ENCODE peak calls at places on chromosomes 16 and 17, in five cellular contexts. U is Ammon's horn; Q is NCI-H1105 treated with DMSO at 0.1 percent for 48 hours; K is anterior cingulate cortex; V is stimulated activated CD4-positive, alpha-beta T cell treated with anti-CD3 and anti-CD28 coated beads, Interleukin-15, amount 100 ng/mL, for 48 hours. P is an unnamed sample.

GRCh38 chr17:74431568-74432483 is at the start of gene GPRC5C:
- DNase-seq in U (peak), V (peak), K (peak), Q (peak), P (no peak)

GRCh38 chr16:10876799-10877341 is at the start of gene CIITA:
- DNase-seq in U (peak), K (peak), Q (no peak), V (peak), P (peak)

GRCh38 chr17:79005063-79005861 is 4.3 kb downstream of the CANT1 start:
- DNase-seq in Q (peak), V (no peak), U (no peak), K (no peak), P (no peak)

GRCh38 chr17:45043268-45043681 is 8.2 kb downstream of the DCAKD start:
- DNase-seq in U (peak), Q (no peak), K (peak), V (no peak), P (no peak)

GRCh38 chr17:36608794-36609497 is 7.6 kb downstream of the MRM1 start:
- DNase-seq in Q (peak), K (peak), U (peak), V (no peak), P (peak)

GRCh38 chr16:29663020-29663828 is at the start of gene SPN:
- DNase-seq in Q (no peak), U (no peak), K (no peak), V (no peak), P (no peak)

GRCh38 chr16:51286272-51286671 is 135.2 kb upstream of the SALL1 start:
- DNase-seq in U (no peak), V (no peak), K (no peak), Q (no peak), P (no peak)

GRCh38 chr16:75080205-75081029 is 36.2 kb downstream of the LDHD start:
- DNase-seq in Q (no peak), V (no peak), K (no peak), U (no peak), P (peak)

GRCh38 chr17:60039509-60040442 is 38.9 kb downstream of the HEATR6 start:
- DNase-seq in V (no peak), U (no peak), K (no peak), Q (peak), P (no peak)

GRCh38 chr16:48321307-48322036 is 63.7 kb downstream of the SIAH1 start:
- DNase-seq in V (peak), Q (no peak), K (no peak), U (peak), P (no peak)

GRCh38 chr17:79109584-79109983 is 35.0 kb downstream of the ENGASE start:
- DNase-seq in K (no peak), Q (no peak), V (no peak), U (no peak), P (no peak)

GRCh38 chr17:14308965-14309879 is 8.3 kb downstream of the HS3ST3B1 start:
- DNase-seq in U (peak), Q (peak), V (peak), K (peak), P (peak)

GRCh38 chr16:85888405-85889331 is 10.3 kb upstream of the IRF8 start:
- DNase-seq in K (no peak), V (peak), Q (no peak), U (no peak), P (no peak)

GRCh38 chr17:61597606-61598005 is 6.6 kb upstream of the NACA2 start:
- DNase-seq in V (no peak), K (no peak), U (no peak), Q (no peak), P (no peak)

GRCh38 chr16:15782573-15783365 is 74.1 kb downstream of the MYH11 start:
- DNase-seq in Q (no peak), K (no peak), V (no peak), U (no peak), P (no peak)

GRCh38 chr17:57107498-57108101 is 22.6 kb downstream of the AKAP1 start:
- DNase-seq in Q (no peak), K (no peak), V (no peak), U (no peak), P (no peak)

GRCh38 chr16:87731607-87732006 is 34.2 kb downstream of the KLHDC4 start:
- DNase-seq in Q (no peak), U (no peak), K (no peak), V (no peak), P (no peak)

GRCh38 chr16:58931436-58931835 is 197.3 kb upstream of the GOT2 start:
- DNase-seq in V (no peak), Q (no peak), U (no peak), K (no peak), P (no peak)

GRCh38 chr17:64291268-64291851 is 28.3 kb upstream of the TEX2 start:
- DNase-seq in Q (no peak), K (no peak), V (peak), U (no peak), P (no peak)

GRCh38 chr17:62657664-62658063 is 30.2 kb downstream of the MRC2 start:
- DNase-seq in Q (no peak), U (no peak), K (no peak), V (no peak), P (no peak)

P was measured in AG04450.